ENCODE peak calls at places on chromosomes 13 and 19, in five cellular contexts. One of them, this sample, is unnamed.
A peak's percentile ranks its signal among the peaks of the same experiment; 100 is the strongest.

GRCh38 chr13:110593430-110594130 is 21.8 kb upstream of the NAXD start:
- DNase-seq in kidney epithelial cell: peak; percentile 19
- DNase-seq in fibroblast of the aortic adventitia: peak; percentile 67
- DNase-seq in epithelial cell of esophagus: peak; percentile 70
- DNase-seq in Panc1: no peak
- DNase-seq in this sample: peak; percentile 31

GRCh38 chr19:41298327-41298964 is 11.5 kb upstream of the CCDC97 start:
- DNase-seq in kidney epithelial cell: no peak
- DNase-seq in fibroblast of the aortic adventitia: peak; percentile 63
- DNase-seq in epithelial cell of esophagus: no peak
- DNase-seq in Panc1: no peak
- DNase-seq in this sample: peak; percentile 37

GRCh38 chr13:25059943-25060342 is 36.0 kb upstream of the PABPC3 start:
- DNase-seq in kidney epithelial cell: no peak
- DNase-seq in fibroblast of the aortic adventitia: no peak
- DNase-seq in epithelial cell of esophagus: no peak
- DNase-seq in Panc1: no peak
- DNase-seq in this sample: no peak

GRCh38 chr19:16338470-16339360 is 14.1 kb downstream of the KLF2 start:
- DNase-seq in kidney epithelial cell: peak; percentile 81
- DNase-seq in fibroblast of the aortic adventitia: peak; percentile 94
- DNase-seq in epithelial cell of esophagus: peak; percentile 58
- DNase-seq in Panc1: no peak
- DNase-seq in this sample: peak; percentile 85

GRCh38 chr13:30576528-30576927 is 41.2 kb upstream of the USPL1 start:
- DNase-seq in kidney epithelial cell: no peak
- DNase-seq in fibroblast of the aortic adventitia: peak; percentile 35
- DNase-seq in epithelial cell of esophagus: peak; percentile 50
- DNase-seq in Panc1: no peak
- DNase-seq in this sample: no peak

GRCh38 chr19:47781590-47782318 is 3.3 kb downstream of the SELENOW start:
- DNase-seq in kidney epithelial cell: no peak
- DNase-seq in fibroblast of the aortic adventitia: peak; percentile 34
- DNase-seq in epithelial cell of esophagus: no peak
- DNase-seq in Panc1: no peak
- DNase-seq in this sample: no peak

GRCh38 chr19:20247016-20247683 is 80.1 kb downstream of the ZNF486 start:
- DNase-seq in kidney epithelial cell: no peak
- DNase-seq in fibroblast of the aortic adventitia: peak; percentile 1
- DNase-seq in epithelial cell of esophagus: peak; percentile 33
- DNase-seq in Panc1: peak; percentile 5
- DNase-seq in this sample: no peak

GRCh38 chr19:12703056-12703455 is 6.6 kb upstream of the FBXW9 start:
- DNase-seq in kidney epithelial cell: no peak
- DNase-seq in fibroblast of the aortic adventitia: peak; percentile 46
- DNase-seq in epithelial cell of esophagus: no peak
- DNase-seq in Panc1: no peak
- DNase-seq in this sample: no peak

GRCh38 chr13:102799544-102800144 is 725 bp downstream of the BIVM start:
- DNase-seq in kidney epithelial cell: no peak
- DNase-seq in fibroblast of the aortic adventitia: peak; percentile 30
- DNase-seq in epithelial cell of esophagus: no peak
- DNase-seq in Panc1: no peak
- DNase-seq in this sample: no peak

GRCh38 chr13:72886272-72887062 is 104.5 kb downstream of the PIBF1 start:
- DNase-seq in kidney epithelial cell: no peak
- DNase-seq in fibroblast of the aortic adventitia: peak; percentile 73
- DNase-seq in epithelial cell of esophagus: peak; percentile 11
- DNase-seq in Panc1: no peak
- DNase-seq in this sample: no peak

GRCh38 chr13:110274687-110275086 is 32.3 kb downstream of the COL4A1 start:
- DNase-seq in kidney epithelial cell: no peak
- DNase-seq in fibroblast of the aortic adventitia: peak; percentile 27
- DNase-seq in epithelial cell of esophagus: no peak
- DNase-seq in Panc1: no peak
- DNase-seq in this sample: no peak

GRCh38 chr19:5125376-5125775 is 156.5 kb downstream of the KDM4B start:
- DNase-seq in kidney epithelial cell: no peak
- DNase-seq in fibroblast of the aortic adventitia: no peak
- DNase-seq in epithelial cell of esophagus: no peak
- DNase-seq in Panc1: no peak
- DNase-seq in this sample: no peak

GRCh38 chr13:39209731-39210633 is 171.7 kb downstream of the NHLRC3 start:
- DNase-seq in kidney epithelial cell: no peak
- DNase-seq in fibroblast of the aortic adventitia: peak; percentile 32
- DNase-seq in epithelial cell of esophagus: peak; percentile 33
- DNase-seq in Panc1: no peak
- DNase-seq in this sample: no peak

GRCh38 chr13:74657765-74658164 is 523.6 kb upstream of the KLF12 start:
- DNase-seq in kidney epithelial cell: no peak
- DNase-seq in fibroblast of the aortic adventitia: no peak
- DNase-seq in epithelial cell of esophagus: no peak
- DNase-seq in Panc1: no peak
- DNase-seq in this sample: no peak

GRCh38 chr13:98752111-98752941 is at the start of gene SLC15A1:
- DNase-seq in kidney epithelial cell: no peak
- DNase-seq in fibroblast of the aortic adventitia: no peak
- DNase-seq in epithelial cell of esophagus: no peak
- DNase-seq in Panc1: no peak
- DNase-seq in this sample: no peak

GRCh38 chr13:112332727-112333126 is 43.4 kb upstream of the SPACA7 start:
- DNase-seq in kidney epithelial cell: no peak
- DNase-seq in fibroblast of the aortic adventitia: no peak
- DNase-seq in epithelial cell of esophagus: no peak
- DNase-seq in Panc1: no peak
- DNase-seq in this sample: no peak

GRCh38 chr13:77136902-77137420 is 110.0 kb upstream of the FBXL3 start:
- DNase-seq in kidney epithelial cell: peak; percentile 23
- DNase-seq in fibroblast of the aortic adventitia: peak; percentile 34
- DNase-seq in epithelial cell of esophagus: peak; percentile 24
- DNase-seq in Panc1: no peak
- DNase-seq in this sample: peak; percentile 49

GRCh38 chr19:8461891-8462290 is 17.1 kb downstream of the HNRNPM start:
- DNase-seq in kidney epithelial cell: no peak
- DNase-seq in fibroblast of the aortic adventitia: no peak
- DNase-seq in epithelial cell of esophagus: no peak
- DNase-seq in Panc1: no peak
- DNase-seq in this sample: no peak

GRCh38 chr13:93714171-93714570 is 487.6 kb downstream of the GPC6 start:
- DNase-seq in kidney epithelial cell: no peak
- DNase-seq in fibroblast of the aortic adventitia: no peak
- DNase-seq in epithelial cell of esophagus: no peak
- DNase-seq in Panc1: no peak
- DNase-seq in this sample: no peak

GRCh38 chr19:17332677-17333581 is 1.7 kb downstream of the ANO8 start:
- DNase-seq in kidney epithelial cell: no peak
- DNase-seq in fibroblast of the aortic adventitia: peak; percentile 36
- DNase-seq in epithelial cell of esophagus: peak; percentile 66
- DNase-seq in Panc1: no peak
- DNase-seq in this sample: peak; percentile 20

GRCh38 chr13:83065136-83065535 is 817.1 kb downstream of the SLITRK1 start:
- DNase-seq in kidney epithelial cell: no peak
- DNase-seq in fibroblast of the aortic adventitia: peak; percentile 96
- DNase-seq in epithelial cell of esophagus: no peak
- DNase-seq in Panc1: no peak
- DNase-seq in this sample: no peak

GRCh38 chr19:2199215-2199614 is 35.5 kb downstream of the DOT1L start:
- DNase-seq in kidney epithelial cell: no peak
- DNase-seq in fibroblast of the aortic adventitia: no peak
- DNase-seq in epithelial cell of esophagus: no peak
- DNase-seq in Panc1: no peak
- DNase-seq in this sample: no peak

GRCh38 chr13:73440296-73440895 is 381.6 kb downstream of the KLF5 start:
- DNase-seq in kidney epithelial cell: no peak
- DNase-seq in fibroblast of the aortic adventitia: peak; percentile 16
- DNase-seq in epithelial cell of esophagus: peak; percentile 45
- DNase-seq in Panc1: no peak
- DNase-seq in this sample: no peak

GRCh38 chr19:897442-898039 is 4.3 kb downstream of the RNU6-9 start:
- DNase-seq in kidney epithelial cell: no peak
- DNase-seq in fibroblast of the aortic adventitia: no peak
- DNase-seq in epithelial cell of esophagus: no peak
- DNase-seq in Panc1: no peak
- DNase-seq in this sample: no peak

GRCh38 chr13:27406178-27406939 is 18.1 kb upstream of the GTF3A start:
- DNase-seq in kidney epithelial cell: no peak
- DNase-seq in fibroblast of the aortic adventitia: peak; percentile 62
- DNase-seq in epithelial cell of esophagus: peak; percentile 53
- DNase-seq in Panc1: no peak
- DNase-seq in this sample: no peak

GRCh38 chr13:50125306-50125555 is 110.0 kb downstream of the KCNRG start:
- DNase-seq in kidney epithelial cell: no peak
- DNase-seq in fibroblast of the aortic adventitia: no peak
- DNase-seq in epithelial cell of esophagus: no peak
- DNase-seq in Panc1: no peak
- DNase-seq in this sample: no peak

GRCh38 chr13:110197471-110197870 is 109.5 kb downstream of the COL4A1 start:
- DNase-seq in kidney epithelial cell: no peak
- DNase-seq in fibroblast of the aortic adventitia: no peak
- DNase-seq in epithelial cell of esophagus: peak; percentile 24
- DNase-seq in Panc1: no peak
- DNase-seq in this sample: no peak

GRCh38 chr13:91659583-91660415 is 261.4 kb downstream of the GPC5 start:
- DNase-seq in kidney epithelial cell: no peak
- DNase-seq in fibroblast of the aortic adventitia: no peak
- DNase-seq in epithelial cell of esophagus: no peak
- DNase-seq in Panc1: no peak
- DNase-seq in this sample: no peak

GRCh38 chr13:25827986-25828385 is 223.8 kb downstream of the SHISA2 start:
- DNase-seq in kidney epithelial cell: no peak
- DNase-seq in fibroblast of the aortic adventitia: no peak
- DNase-seq in epithelial cell of esophagus: no peak
- DNase-seq in Panc1: no peak
- DNase-seq in this sample: no peak

GRCh38 chr13:45728759-45729158 is 26.6 kb downstream of the CBY2 start:
- DNase-seq in kidney epithelial cell: no peak
- DNase-seq in fibroblast of the aortic adventitia: no peak
- DNase-seq in epithelial cell of esophagus: no peak
- DNase-seq in Panc1: no peak
- DNase-seq in this sample: no peak

DNA sequence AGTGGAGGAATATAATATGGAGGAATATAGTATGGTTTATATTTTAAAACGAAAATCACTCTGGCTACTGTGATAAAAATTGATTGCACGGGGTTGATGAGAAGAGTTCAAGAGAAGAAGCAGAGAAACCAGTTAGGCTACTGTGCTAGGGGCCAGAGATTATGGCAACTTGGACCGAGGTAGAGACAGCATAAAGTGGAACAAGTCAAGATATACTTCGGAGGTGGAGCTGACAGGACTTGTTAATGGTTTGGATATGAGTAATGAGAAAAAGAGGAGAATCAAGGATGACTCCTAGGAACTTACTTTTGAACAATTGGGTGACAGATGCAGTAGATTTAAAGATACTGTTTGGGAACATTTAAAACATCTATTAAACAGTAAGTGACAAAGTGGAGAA is 6.6 kb upstream of the WDFY2 start:
- DNase-seq in kidney epithelial cell: no peak
- DNase-seq in fibroblast of the aortic adventitia: no peak
- DNase-seq in epithelial cell of esophagus: peak; percentile 83
- DNase-seq in Panc1: no peak
- DNase-seq in this sample: no peak
- TF ChIP-seq CTCF in kidney epithelial cell: no peak
- TF ChIP-seq CTCF in fibroblast of the aortic adventitia: no peak
- TF ChIP-seq CTCF in epithelial cell of esophagus: no peak
- TF ChIP-seq CTCF in Panc1: no peak
- TF ChIP-seq CTCF in this sample: no peak

DNA sequence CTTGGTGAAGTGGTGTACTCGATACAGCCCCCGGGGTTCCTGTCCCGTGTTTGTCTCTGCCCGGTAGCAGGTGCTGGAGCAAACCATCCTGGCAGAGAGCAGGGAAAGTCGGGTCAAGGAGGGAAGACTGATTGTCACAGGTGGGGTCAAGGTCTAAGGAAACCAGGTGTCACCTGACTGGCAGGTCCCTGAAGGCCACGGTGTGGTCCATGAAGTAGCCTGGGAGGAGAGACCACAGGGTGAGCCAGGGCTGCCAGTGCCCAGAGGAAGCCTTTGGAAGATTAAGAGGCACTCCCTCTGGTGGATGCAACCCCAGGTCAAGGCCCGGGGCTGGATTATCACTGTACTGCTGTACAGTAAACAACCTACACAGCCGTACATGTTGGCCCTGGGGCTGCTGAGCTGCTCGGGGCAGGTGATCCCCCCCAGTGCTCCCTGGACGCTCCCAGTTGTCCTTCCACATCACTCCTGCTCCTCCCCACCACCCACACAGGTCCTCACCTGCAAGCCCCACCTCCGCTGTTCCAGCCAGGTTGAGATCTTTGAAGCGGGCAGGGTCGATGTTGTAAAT is 6.0 kb upstream of the CCER2 start:
- DNase-seq in kidney epithelial cell: no peak
- DNase-seq in fibroblast of the aortic adventitia: no peak
- DNase-seq in epithelial cell of esophagus: peak; percentile 17
- DNase-seq in Panc1: no peak
- DNase-seq in this sample: no peak
- TF ChIP-seq CTCF in kidney epithelial cell: peak; percentile 19
- TF ChIP-seq CTCF in fibroblast of the aortic adventitia: no peak
- TF ChIP-seq CTCF in epithelial cell of esophagus: peak; percentile 8
- TF ChIP-seq CTCF in Panc1: no peak
- TF ChIP-seq CTCF in this sample: no peak

DNA sequence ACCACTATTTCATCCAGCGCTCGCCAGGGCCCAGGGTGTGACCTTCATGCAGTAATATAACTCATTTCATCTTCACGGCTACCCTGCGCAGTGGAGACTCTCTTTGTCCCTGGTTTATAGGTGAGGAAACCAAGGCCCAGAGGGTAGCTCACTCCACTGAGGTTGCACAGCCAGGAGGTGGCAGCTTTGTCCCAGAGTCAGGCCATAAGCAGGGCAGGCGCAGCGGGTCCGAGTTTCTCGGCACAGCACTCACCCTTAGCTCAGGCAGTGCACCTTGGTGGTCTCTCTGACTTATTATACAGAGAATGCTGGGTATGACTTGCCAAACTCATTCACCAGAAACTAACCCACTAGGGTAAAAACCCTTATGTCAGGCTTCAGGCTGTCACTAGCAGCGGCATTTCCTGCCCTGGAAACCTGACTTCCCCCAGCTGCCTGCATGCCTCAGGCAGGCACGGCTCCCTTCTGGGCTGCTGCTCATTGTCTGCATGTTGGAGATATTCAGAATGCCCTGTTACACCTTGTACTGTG is 24.5 kb downstream of the PPP5C start:
- DNase-seq in kidney epithelial cell: no peak
- DNase-seq in fibroblast of the aortic adventitia: no peak
- DNase-seq in epithelial cell of esophagus: peak; percentile 39
- DNase-seq in Panc1: no peak
- DNase-seq in this sample: no peak
- TF ChIP-seq CTCF in kidney epithelial cell: no peak
- TF ChIP-seq CTCF in fibroblast of the aortic adventitia: no peak
- TF ChIP-seq CTCF in epithelial cell of esophagus: no peak
- TF ChIP-seq CTCF in Panc1: no peak
- TF ChIP-seq CTCF in this sample: peak; percentile 2

GRCh38 chr19:55088543-55089265 is 13.0 kb downstream of the EPS8L1 start:
- DNase-seq in kidney epithelial cell: no peak
- DNase-seq in fibroblast of the aortic adventitia: peak; percentile 62
- DNase-seq in epithelial cell of esophagus: peak; percentile 61
- DNase-seq in Panc1: no peak
- DNase-seq in this sample: no peak
- TF ChIP-seq CTCF in kidney epithelial cell: peak; percentile 62
- TF ChIP-seq CTCF in fibroblast of the aortic adventitia: peak; percentile 75
- TF ChIP-seq CTCF in epithelial cell of esophagus: peak; percentile 64
- TF ChIP-seq CTCF in Panc1: peak; percentile 97
- TF ChIP-seq CTCF in this sample: peak; percentile 61